ENCODE peak calls at places on chromosomes 7 and 10, in seven cellular contexts. One of them, this sample, is unnamed.

GRCh38 chr10:17651891-17652290 is 7.9 kb downstream of the STAM start:
- DNase-seq in stimulated activated CD4-positive, alpha-beta T cell treated with anti-CD3 and anti-CD28 coated beads, Interleukin-2, amount 100 ng/mL, for 48 hours: no peak
- DNase-seq in AG04450: no peak
- DNase-seq in T-helper 9 cell: no peak
- DNase-seq in PC-9: no peak
- DNase-seq in NCI-H1105: no peak
- DNase-seq in activated CD4-positive, alpha-beta T cell treated with anti-CD3 and anti-CD28 coated beads, Interleukin-2, amount 50 U/mL, for 24 hours: no peak
- DNase-seq in this sample: no peak

GRCh38 chr7:124570558-124570957 is 195.0 kb downstream of the GPR37 start:
- DNase-seq in stimulated activated CD4-positive, alpha-beta T cell treated with anti-CD3 and anti-CD28 coated beads, Interleukin-2, amount 100 ng/mL, for 48 hours: no peak
- DNase-seq in AG04450: no peak
- DNase-seq in T-helper 9 cell: no peak
- DNase-seq in PC-9: no peak
- DNase-seq in NCI-H1105: no peak
- DNase-seq in activated CD4-positive, alpha-beta T cell treated with anti-CD3 and anti-CD28 coated beads, Interleukin-2, amount 50 U/mL, for 24 hours: no peak
- DNase-seq in this sample: no peak

GRCh38 chr7:26668821-26669220 is 195.6 kb downstream of the SKAP2 start:
- DNase-seq in stimulated activated CD4-positive, alpha-beta T cell treated with anti-CD3 and anti-CD28 coated beads, Interleukin-2, amount 100 ng/mL, for 48 hours: no peak
- DNase-seq in AG04450: no peak
- DNase-seq in T-helper 9 cell: no peak
- DNase-seq in PC-9: no peak
- DNase-seq in NCI-H1105: no peak
- DNase-seq in activated CD4-positive, alpha-beta T cell treated with anti-CD3 and anti-CD28 coated beads, Interleukin-2, amount 50 U/mL, for 24 hours: no peak
- DNase-seq in this sample: no peak

GRCh38 chr7:43076189-43076605 is 36.2 kb upstream of the HECW1 start:
- DNase-seq in stimulated activated CD4-positive, alpha-beta T cell treated with anti-CD3 and anti-CD28 coated beads, Interleukin-2, amount 100 ng/mL, for 48 hours: no peak
- DNase-seq in AG04450: no peak
- DNase-seq in T-helper 9 cell: no peak
- DNase-seq in PC-9: no peak
- DNase-seq in NCI-H1105: no peak
- DNase-seq in activated CD4-positive, alpha-beta T cell treated with anti-CD3 and anti-CD28 coated beads, Interleukin-2, amount 50 U/mL, for 24 hours: peak; percentile 15
- DNase-seq in this sample: no peak

GRCh38 chr7:45176886-45177731 is 19.5 kb downstream of the RAMP3 start:
- DNase-seq in stimulated activated CD4-positive, alpha-beta T cell treated with anti-CD3 and anti-CD28 coated beads, Interleukin-2, amount 100 ng/mL, for 48 hours: no peak
- DNase-seq in AG04450: no peak
- DNase-seq in T-helper 9 cell: no peak
- DNase-seq in PC-9: no peak
- DNase-seq in NCI-H1105: no peak
- DNase-seq in activated CD4-positive, alpha-beta T cell treated with anti-CD3 and anti-CD28 coated beads, Interleukin-2, amount 50 U/mL, for 24 hours: no peak
- DNase-seq in this sample: no peak

GRCh38 chr10:79243211-79244067 is 103.8 kb upstream of the PPIF start:
- DNase-seq in stimulated activated CD4-positive, alpha-beta T cell treated with anti-CD3 and anti-CD28 coated beads, Interleukin-2, amount 100 ng/mL, for 48 hours: peak; percentile 64
- DNase-seq in AG04450: no peak
- DNase-seq in T-helper 9 cell: peak; percentile 42
- DNase-seq in PC-9: no peak
- DNase-seq in NCI-H1105: no peak
- DNase-seq in activated CD4-positive, alpha-beta T cell treated with anti-CD3 and anti-CD28 coated beads, Interleukin-2, amount 50 U/mL, for 24 hours: peak; percentile 48
- DNase-seq in this sample: no peak

GRCh38 chr10:130993612-130994011 is 317.9 kb downstream of the TCERG1L start:
- DNase-seq in stimulated activated CD4-positive, alpha-beta T cell treated with anti-CD3 and anti-CD28 coated beads, Interleukin-2, amount 100 ng/mL, for 48 hours: no peak
- DNase-seq in AG04450: no peak
- DNase-seq in T-helper 9 cell: no peak
- DNase-seq in PC-9: no peak
- DNase-seq in NCI-H1105: no peak
- DNase-seq in activated CD4-positive, alpha-beta T cell treated with anti-CD3 and anti-CD28 coated beads, Interleukin-2, amount 50 U/mL, for 24 hours: no peak
- DNase-seq in this sample: no peak

GRCh38 chr7:15561840-15562239 is at the start of gene AGMO:
- DNase-seq in stimulated activated CD4-positive, alpha-beta T cell treated with anti-CD3 and anti-CD28 coated beads, Interleukin-2, amount 100 ng/mL, for 48 hours: no peak
- DNase-seq in AG04450: no peak
- DNase-seq in T-helper 9 cell: no peak
- DNase-seq in PC-9: no peak
- DNase-seq in NCI-H1105: no peak
- DNase-seq in activated CD4-positive, alpha-beta T cell treated with anti-CD3 and anti-CD28 coated beads, Interleukin-2, amount 50 U/mL, for 24 hours: no peak
- DNase-seq in this sample: no peak

GRCh38 chr7:151233111-151233701 is 923 bp downstream of the CHPF2 start:
- DNase-seq in stimulated activated CD4-positive, alpha-beta T cell treated with anti-CD3 and anti-CD28 coated beads, Interleukin-2, amount 100 ng/mL, for 48 hours: peak; percentile 65
- DNase-seq in AG04450: peak; percentile 50
- DNase-seq in T-helper 9 cell: peak; percentile 54
- DNase-seq in PC-9: peak; percentile 73
- DNase-seq in NCI-H1105: no peak
- DNase-seq in activated CD4-positive, alpha-beta T cell treated with anti-CD3 and anti-CD28 coated beads, Interleukin-2, amount 50 U/mL, for 24 hours: peak; percentile 72
- DNase-seq in this sample: peak; percentile 33

GRCh38 chr10:65341323-65341922 is 1584.4 kb upstream of the LRRTM3 start:
- DNase-seq in stimulated activated CD4-positive, alpha-beta T cell treated with anti-CD3 and anti-CD28 coated beads, Interleukin-2, amount 100 ng/mL, for 48 hours: no peak
- DNase-seq in AG04450: no peak
- DNase-seq in T-helper 9 cell: no peak
- DNase-seq in PC-9: peak; percentile 37
- DNase-seq in NCI-H1105: no peak
- DNase-seq in activated CD4-positive, alpha-beta T cell treated with anti-CD3 and anti-CD28 coated beads, Interleukin-2, amount 50 U/mL, for 24 hours: no peak
- DNase-seq in this sample: no peak

GRCh38 chr7:129163875-129164544 is 19.5 kb downstream of the TSPAN33 start:
- DNase-seq in stimulated activated CD4-positive, alpha-beta T cell treated with anti-CD3 and anti-CD28 coated beads, Interleukin-2, amount 100 ng/mL, for 48 hours: no peak
- DNase-seq in AG04450: peak; percentile 48
- DNase-seq in T-helper 9 cell: no peak
- DNase-seq in PC-9: no peak
- DNase-seq in NCI-H1105: peak; percentile 2
- DNase-seq in activated CD4-positive, alpha-beta T cell treated with anti-CD3 and anti-CD28 coated beads, Interleukin-2, amount 50 U/mL, for 24 hours: no peak
- DNase-seq in this sample: peak; percentile 61

GRCh38 chr7:87797798-87798403 is 78.3 kb downstream of the SLC25A40 start:
- DNase-seq in stimulated activated CD4-positive, alpha-beta T cell treated with anti-CD3 and anti-CD28 coated beads, Interleukin-2, amount 100 ng/mL, for 48 hours: no peak
- DNase-seq in AG04450: peak; percentile 7
- DNase-seq in T-helper 9 cell: no peak
- DNase-seq in PC-9: peak; percentile 35
- DNase-seq in NCI-H1105: peak; percentile 27
- DNase-seq in activated CD4-positive, alpha-beta T cell treated with anti-CD3 and anti-CD28 coated beads, Interleukin-2, amount 50 U/mL, for 24 hours: no peak
- DNase-seq in this sample: peak; percentile 47

GRCh38 chr10:50594012-50594411 is 29.7 kb downstream of the SGMS1 start:
- DNase-seq in stimulated activated CD4-positive, alpha-beta T cell treated with anti-CD3 and anti-CD28 coated beads, Interleukin-2, amount 100 ng/mL, for 48 hours: no peak
- DNase-seq in AG04450: peak; percentile 37
- DNase-seq in T-helper 9 cell: no peak
- DNase-seq in PC-9: no peak
- DNase-seq in NCI-H1105: peak; percentile 26
- DNase-seq in activated CD4-positive, alpha-beta T cell treated with anti-CD3 and anti-CD28 coated beads, Interleukin-2, amount 50 U/mL, for 24 hours: no peak
- DNase-seq in this sample: no peak

GRCh38 chr10:74525885-74526284 is 300.5 kb upstream of the KAT6B start:
- DNase-seq in stimulated activated CD4-positive, alpha-beta T cell treated with anti-CD3 and anti-CD28 coated beads, Interleukin-2, amount 100 ng/mL, for 48 hours: no peak
- DNase-seq in AG04450: no peak
- DNase-seq in T-helper 9 cell: no peak
- DNase-seq in PC-9: no peak
- DNase-seq in NCI-H1105: no peak
- DNase-seq in activated CD4-positive, alpha-beta T cell treated with anti-CD3 and anti-CD28 coated beads, Interleukin-2, amount 50 U/mL, for 24 hours: no peak
- DNase-seq in this sample: no peak

GRCh38 chr10:7477538-7478334 is 66.9 kb upstream of the SFMBT2 start:
- DNase-seq in stimulated activated CD4-positive, alpha-beta T cell treated with anti-CD3 and anti-CD28 coated beads, Interleukin-2, amount 100 ng/mL, for 48 hours: no peak
- DNase-seq in AG04450: no peak
- DNase-seq in T-helper 9 cell: no peak
- DNase-seq in PC-9: no peak
- DNase-seq in NCI-H1105: no peak
- DNase-seq in activated CD4-positive, alpha-beta T cell treated with anti-CD3 and anti-CD28 coated beads, Interleukin-2, amount 50 U/mL, for 24 hours: no peak
- DNase-seq in this sample: no peak

GRCh38 chr10:111072232-111072631 is 4.6 kb upstream of the ADRA2A start:
- DNase-seq in stimulated activated CD4-positive, alpha-beta T cell treated with anti-CD3 and anti-CD28 coated beads, Interleukin-2, amount 100 ng/mL, for 48 hours: no peak
- DNase-seq in AG04450: no peak
- DNase-seq in T-helper 9 cell: no peak
- DNase-seq in PC-9: no peak
- DNase-seq in NCI-H1105: no peak
- DNase-seq in activated CD4-positive, alpha-beta T cell treated with anti-CD3 and anti-CD28 coated beads, Interleukin-2, amount 50 U/mL, for 24 hours: no peak
- DNase-seq in this sample: no peak

GRCh38 chr10:5108658-5109416 is 14.6 kb downstream of the AKR1C3 start:
- DNase-seq in stimulated activated CD4-positive, alpha-beta T cell treated with anti-CD3 and anti-CD28 coated beads, Interleukin-2, amount 100 ng/mL, for 48 hours: no peak
- DNase-seq in AG04450: no peak
- DNase-seq in T-helper 9 cell: no peak
- DNase-seq in PC-9: no peak
- DNase-seq in NCI-H1105: no peak
- DNase-seq in activated CD4-positive, alpha-beta T cell treated with anti-CD3 and anti-CD28 coated beads, Interleukin-2, amount 50 U/mL, for 24 hours: no peak
- DNase-seq in this sample: no peak

GRCh38 chr7:85184599-85185354 is 2.1 kb downstream of the SEMA3D start:
- DNase-seq in stimulated activated CD4-positive, alpha-beta T cell treated with anti-CD3 and anti-CD28 coated beads, Interleukin-2, amount 100 ng/mL, for 48 hours: no peak
- DNase-seq in AG04450: no peak
- DNase-seq in T-helper 9 cell: no peak
- DNase-seq in PC-9: no peak
- DNase-seq in NCI-H1105: peak; percentile 16
- DNase-seq in activated CD4-positive, alpha-beta T cell treated with anti-CD3 and anti-CD28 coated beads, Interleukin-2, amount 50 U/mL, for 24 hours: no peak
- DNase-seq in this sample: peak; percentile 30

GRCh38 chr7:139661875-139662274 is 115.9 kb downstream of the HIPK2 start:
- DNase-seq in stimulated activated CD4-positive, alpha-beta T cell treated with anti-CD3 and anti-CD28 coated beads, Interleukin-2, amount 100 ng/mL, for 48 hours: no peak
- DNase-seq in AG04450: no peak
- DNase-seq in T-helper 9 cell: no peak
- DNase-seq in PC-9: no peak
- DNase-seq in NCI-H1105: no peak
- DNase-seq in activated CD4-positive, alpha-beta T cell treated with anti-CD3 and anti-CD28 coated beads, Interleukin-2, amount 50 U/mL, for 24 hours: no peak
- DNase-seq in this sample: no peak

GRCh38 chr10:72045586-72045985 is 42.8 kb downstream of the SPOCK2 start:
- DNase-seq in stimulated activated CD4-positive, alpha-beta T cell treated with anti-CD3 and anti-CD28 coated beads, Interleukin-2, amount 100 ng/mL, for 48 hours: no peak
- DNase-seq in AG04450: no peak
- DNase-seq in T-helper 9 cell: no peak
- DNase-seq in PC-9: no peak
- DNase-seq in NCI-H1105: no peak
- DNase-seq in activated CD4-positive, alpha-beta T cell treated with anti-CD3 and anti-CD28 coated beads, Interleukin-2, amount 50 U/mL, for 24 hours: no peak
- DNase-seq in this sample: no peak

GRCh38 chr10:13953371-13953770 is 366.6 kb downstream of the PRPF18 start:
- DNase-seq in stimulated activated CD4-positive, alpha-beta T cell treated with anti-CD3 and anti-CD28 coated beads, Interleukin-2, amount 100 ng/mL, for 48 hours: no peak
- DNase-seq in AG04450: no peak
- DNase-seq in T-helper 9 cell: no peak
- DNase-seq in PC-9: no peak
- DNase-seq in NCI-H1105: no peak
- DNase-seq in activated CD4-positive, alpha-beta T cell treated with anti-CD3 and anti-CD28 coated beads, Interleukin-2, amount 50 U/mL, for 24 hours: no peak
- DNase-seq in this sample: no peak

GRCh38 chr7:4164556-4164955 is 517.5 kb upstream of the FOXK1 start:
- DNase-seq in stimulated activated CD4-positive, alpha-beta T cell treated with anti-CD3 and anti-CD28 coated beads, Interleukin-2, amount 100 ng/mL, for 48 hours: no peak
- DNase-seq in AG04450: no peak
- DNase-seq in T-helper 9 cell: no peak
- DNase-seq in PC-9: no peak
- DNase-seq in NCI-H1105: no peak
- DNase-seq in activated CD4-positive, alpha-beta T cell treated with anti-CD3 and anti-CD28 coated beads, Interleukin-2, amount 50 U/mL, for 24 hours: no peak
- DNase-seq in this sample: peak; percentile 15

GRCh38 chr10:49243139-49243538 is 54.9 kb upstream of the TMEM273 start:
- DNase-seq in stimulated activated CD4-positive, alpha-beta T cell treated with anti-CD3 and anti-CD28 coated beads, Interleukin-2, amount 100 ng/mL, for 48 hours: no peak
- DNase-seq in AG04450: no peak
- DNase-seq in T-helper 9 cell: no peak
- DNase-seq in PC-9: no peak
- DNase-seq in NCI-H1105: no peak
- DNase-seq in activated CD4-positive, alpha-beta T cell treated with anti-CD3 and anti-CD28 coated beads, Interleukin-2, amount 50 U/mL, for 24 hours: no peak
- DNase-seq in this sample: no peak

GRCh38 chr10:86253171-86254072 is 113.2 kb downstream of the GRID1 start:
- DNase-seq in stimulated activated CD4-positive, alpha-beta T cell treated with anti-CD3 and anti-CD28 coated beads, Interleukin-2, amount 100 ng/mL, for 48 hours: no peak
- DNase-seq in AG04450: no peak
- DNase-seq in T-helper 9 cell: no peak
- DNase-seq in PC-9: no peak
- DNase-seq in NCI-H1105: no peak
- DNase-seq in activated CD4-positive, alpha-beta T cell treated with anti-CD3 and anti-CD28 coated beads, Interleukin-2, amount 50 U/mL, for 24 hours: no peak
- DNase-seq in this sample: peak; percentile 6

GRCh38 chr7:94908204-94909022 is 1.0 kb downstream of the PPP1R9A start:
- DNase-seq in stimulated activated CD4-positive, alpha-beta T cell treated with anti-CD3 and anti-CD28 coated beads, Interleukin-2, amount 100 ng/mL, for 48 hours: no peak
- DNase-seq in AG04450: no peak
- DNase-seq in T-helper 9 cell: no peak
- DNase-seq in PC-9: peak; percentile 53
- DNase-seq in NCI-H1105: peak; percentile 57
- DNase-seq in activated CD4-positive, alpha-beta T cell treated with anti-CD3 and anti-CD28 coated beads, Interleukin-2, amount 50 U/mL, for 24 hours: no peak
- DNase-seq in this sample: peak; percentile 66

GRCh38 chr7:18288322-18289037 is 207.1 kb upstream of the HDAC9 start:
- DNase-seq in stimulated activated CD4-positive, alpha-beta T cell treated with anti-CD3 and anti-CD28 coated beads, Interleukin-2, amount 100 ng/mL, for 48 hours: no peak
- DNase-seq in AG04450: no peak
- DNase-seq in T-helper 9 cell: no peak
- DNase-seq in PC-9: no peak
- DNase-seq in NCI-H1105: no peak
- DNase-seq in activated CD4-positive, alpha-beta T cell treated with anti-CD3 and anti-CD28 coated beads, Interleukin-2, amount 50 U/mL, for 24 hours: no peak
- DNase-seq in this sample: no peak

GRCh38 chr10:63206997-63207952 is 74.1 kb downstream of the NRBF2 start:
- DNase-seq in stimulated activated CD4-positive, alpha-beta T cell treated with anti-CD3 and anti-CD28 coated beads, Interleukin-2, amount 100 ng/mL, for 48 hours: no peak
- DNase-seq in AG04450: peak; percentile 55
- DNase-seq in T-helper 9 cell: no peak
- DNase-seq in PC-9: no peak
- DNase-seq in NCI-H1105: no peak
- DNase-seq in activated CD4-positive, alpha-beta T cell treated with anti-CD3 and anti-CD28 coated beads, Interleukin-2, amount 50 U/mL, for 24 hours: no peak
- DNase-seq in this sample: no peak

GRCh38 chr7:101677421-101678137 is 48.5 kb upstream of the MYL10 start:
- DNase-seq in stimulated activated CD4-positive, alpha-beta T cell treated with anti-CD3 and anti-CD28 coated beads, Interleukin-2, amount 100 ng/mL, for 48 hours: no peak
- DNase-seq in AG04450: no peak
- DNase-seq in T-helper 9 cell: no peak
- DNase-seq in PC-9: no peak
- DNase-seq in NCI-H1105: no peak
- DNase-seq in activated CD4-positive, alpha-beta T cell treated with anti-CD3 and anti-CD28 coated beads, Interleukin-2, amount 50 U/mL, for 24 hours: no peak
- DNase-seq in this sample: no peak

GRCh38 chr7:55140221-55140980 is 121.6 kb downstream of the EGFR start:
- DNase-seq in stimulated activated CD4-positive, alpha-beta T cell treated with anti-CD3 and anti-CD28 coated beads, Interleukin-2, amount 100 ng/mL, for 48 hours: no peak
- DNase-seq in AG04450: peak; percentile 37
- DNase-seq in T-helper 9 cell: no peak
- DNase-seq in PC-9: no peak
- DNase-seq in NCI-H1105: peak; percentile 69
- DNase-seq in activated CD4-positive, alpha-beta T cell treated with anti-CD3 and anti-CD28 coated beads, Interleukin-2, amount 50 U/mL, for 24 hours: no peak
- DNase-seq in this sample: no peak

This sample was measured in NCI-H526.